ENCODE peak calls at places on chromosomes 1 and 21, in five cellular contexts. U is upper lobe of right lung, F is NCI-H1105, L is endodermal cell, I is NCI-H345. G is an unnamed sample.

GRCh38 chr1:21956720-21957552 is 19.8 kb upstream of the HSPG2 start:
- DNase-seq in I (no peak), U (peak), L (peak), F (peak), G (no peak)

GRCh38 chr21:35559128-35559831 is 501.0 kb downstream of the SETD4 start:
- DNase-seq in F (no peak), I (no peak), U (no peak), L (no peak), G (peak)

GRCh38 chr1:176989023-176989422 is 175.5 kb downstream of the ASTN1 start:
- DNase-seq in L (no peak), F (no peak), I (no peak), U (no peak), G (no peak)

GRCh38 chr1:238738942-238739341 is 647.4 kb upstream of the CHRM3 start:
- DNase-seq in I (no peak), L (no peak), F (no peak), U (no peak), G (no peak)

GRCh38 chr1:206631085-206631509 is 4.2 kb upstream of the DYRK3 start:
- DNase-seq in I (peak), L (peak), F (peak), U (no peak), G (no peak)

GRCh38 chr1:183027791-183028190 is 4.6 kb downstream of the LAMC1 start:
- DNase-seq in L (no peak), F (no peak), U (no peak), I (no peak), G (no peak)

GRCh38 chr1:162215902-162216301 is 146.4 kb downstream of the NOS1AP start:
- DNase-seq in F (no peak), U (no peak), L (no peak), I (no peak), G (no peak)

GRCh38 chr1:174999926-175000696 is at the start of gene CACYBP:
- DNase-seq in U (no peak), I (peak), L (no peak), F (no peak), G (no peak)

GRCh38 chr21:34364921-34365320 is 1.1 kb downstream of the KCNE2 start:
- DNase-seq in I (no peak), U (no peak), L (peak), F (no peak), G (no peak)

GRCh38 chr1:160083968-160084770 is 2.8 kb downstream of the KCNJ9 start:
- DNase-seq in F (peak), I (peak), U (peak), L (peak), G (no peak)

GRCh38 chr1:11749203-11749689 is 12.7 kb upstream of the C1orf167 start:
- DNase-seq in I (no peak), L (peak), F (peak), U (peak), G (no peak)

GRCh38 chr1:238991730-238992490 is 394.5 kb upstream of the CHRM3 start:
- DNase-seq in U (no peak), F (no peak), L (no peak), I (no peak), G (no peak)

GRCh38 chr1:182357177-182357576 is 34.4 kb downstream of the GLUL start:
- DNase-seq in L (no peak), U (no peak), F (peak), I (no peak), G (no peak)

GRCh38 chr1:12475947-12476346 is 142.1 kb downstream of the DHRS3 start:
- DNase-seq in I (no peak), U (no peak), L (no peak), F (no peak), G (no peak)

GRCh38 chr1:244049969-244050834 is 881 bp upstream of the ZBTB18 start:
- DNase-seq in I (no peak), F (no peak), U (no peak), L (no peak), G (no peak)

GRCh38 chr1:119516680-119517079 is 9.7 kb downstream of the HSD3B1 start:
- DNase-seq in F (no peak), U (no peak), I (no peak), L (peak), G (no peak)

GRCh38 chr1:68178821-68179490 is 53.4 kb downstream of the WLS start:
- DNase-seq in L (no peak), I (no peak), U (no peak), F (no peak), G (no peak)

GRCh38 chr1:202238914-202239313 is 45.3 kb downstream of the LGR6 start:
- DNase-seq in F (no peak), L (peak), I (no peak), U (no peak), G (no peak)

GRCh38 chr21:35850029-35850428 is 210.3 kb downstream of the SETD4 start:
- DNase-seq in I (no peak), L (no peak), U (no peak), F (no peak), G (peak)

GRCh38 chr1:221739677-221740025 is 2.2 kb downstream of the DUSP10 start:
- DNase-seq in I (no peak), F (no peak), U (no peak), L (no peak), G (no peak)

GRCh38 chr1:84525738-84526137 is 19.4 kb upstream of the GNG5 start:
- DNase-seq in F (peak), U (no peak), L (no peak), I (no peak), G (no peak)

GRCh38 chr1:93708734-93709481 is 27.3 kb upstream of the BCAR3 start:
- DNase-seq in L (peak), I (peak), U (peak), F (peak), G (no peak)

GRCh38 chr1:73998348-73998959 is 199.5 kb downstream of the LRRIQ3 start:
- DNase-seq in L (no peak), I (peak), F (peak), U (no peak), G (no peak)

GRCh38 chr1:168767885-168768584 is 39.0 kb upstream of the DPT start:
- DNase-seq in U (no peak), F (no peak), L (no peak), I (no peak), G (no peak)

GRCh38 chr1:221543529-221544120 is 198.3 kb downstream of the DUSP10 start:
- DNase-seq in F (no peak), U (no peak), L (peak), I (no peak), G (peak)

GRCh38 chr1:45589861-45590260 is 6.0 kb downstream of the NASP start:
- DNase-seq in I (no peak), L (no peak), F (no peak), U (no peak), G (no peak)

GRCh38 chr1:87620807-87621206 is 292.1 kb downstream of the LMO4 start:
- DNase-seq in L (no peak), U (no peak), I (no peak), F (no peak), G (no peak)

GRCh38 chr1:71049951-71050598 is 2.5 kb upstream of the PTGER3 start:
- DNase-seq in L (peak), I (peak), F (peak), U (no peak), G (peak)

GRCh38 chr1:161266096-161266679 is 7.6 kb downstream of the PCP4L1 start:
- DNase-seq in L (no peak), F (no peak), U (no peak), I (no peak), G (no peak)

GRCh38 chr1:85398391-85399064 is 66.4 kb downstream of the DDAH1 start:
- DNase-seq in U (no peak), L (no peak), I (no peak), F (no peak), G (no peak)

GRCh38 chr1:221724931-221725605 is 16.8 kb downstream of the DUSP10 start:
- DNase-seq in U (peak), L (no peak), I (no peak), F (no peak), G (no peak)

GRCh38 chr21:27220416-27220815 is 253.5 kb upstream of the ADAMTS5 start:
- DNase-seq in L (no peak), F (no peak), U (no peak), I (no peak), G (no peak)

GRCh38 chr1:182041615-182042014 is 19.9 kb downstream of the ZNF648 start:
- DNase-seq in F (no peak), U (no peak), L (no peak), I (no peak), G (no peak)

GRCh38 chr1:82318265-82318664 is 517.5 kb downstream of the ADGRL2 start:
- DNase-seq in F (no peak), I (no peak), L (no peak), U (no peak), G (no peak)

GRCh38 chr1:184186167-184186566 is 134.6 kb downstream of the TSEN15 start:
- DNase-seq in L (no peak), F (no peak), U (no peak), I (no peak), G (no peak)

G was measured in AG09319.